ENCODE peak calls at places on chromosomes 4 and X, in six cellular contexts. H is GM10248; K is skeletal muscle cell; J is A172; G is A549; Z is CD4-positive, alpha-beta memory T cell. Q is an unnamed sample.

GRCh38 chr4:56804551-56804950 is 16.9 kb downstream of the SPINK2 start:
- DNase-seq in J (peak), G (no peak), K (no peak), H (no peak), Z (no peak), Q (peak)

GRCh38 chr4:5839751-5840674 is 52.9 kb downstream of the CRMP1 start:
- DNase-seq in J (no peak), K (no peak), H (no peak), Z (no peak), G (no peak), Q (no peak)

GRCh38 chrX:112820364-112821308 is 20.0 kb downstream of the AMOT start:
- DNase-seq in K (no peak), J (no peak), Z (no peak), G (no peak), H (no peak), Q (no peak)

GRCh38 chr4:54971474-54971950 is 153.9 kb downstream of the KDR start:
- DNase-seq in K (peak), J (peak), H (peak), Z (no peak), G (peak), Q (peak)

GRCh38 chrX:24201216-24201615 is 51.7 kb downstream of the ZFX start:
- DNase-seq in J (no peak), G (no peak), Z (no peak), H (no peak), K (no peak), Q (no peak)

GRCh38 chrX:40095588-40096394 is 2.0 kb downstream of the BCOR start:
- DNase-seq in Z (peak), G (no peak), H (no peak), J (no peak), K (no peak), Q (peak)

GRCh38 chrX:123648028-123648810 is 84.6 kb downstream of the THOC2 start:
- DNase-seq in G (peak), Z (no peak), H (no peak), K (peak), J (peak), Q (peak)

GRCh38 chr4:94285666-94286065 is 57.0 kb downstream of the HPGDS start:
- DNase-seq in H (no peak), Z (no peak), G (no peak), J (no peak), K (no peak), Q (no peak)

GRCh38 chrX:150868625-150869024 is 29.8 kb downstream of the CD99L2 start:
- DNase-seq in K (no peak), H (no peak), Z (no peak), G (no peak), J (no peak), Q (peak)

GRCh38 chr4:100938698-100939097 is 408.6 kb downstream of the PPP3CA start:
- DNase-seq in H (no peak), G (no peak), J (no peak), K (no peak), Z (no peak), Q (no peak)

GRCh38 chrX:11787564-11787963 is 29.5 kb downstream of the MSL3 start:
- DNase-seq in K (peak), H (peak), J (peak), G (peak), Z (peak), Q (peak)

GRCh38 chrX:38112566-38112965 is 106.2 kb downstream of the SYTL5 start:
- DNase-seq in G (no peak), J (no peak), K (no peak), H (no peak), Z (no peak), Q (no peak)

GRCh38 chr4:1345905-1346780 is 865 bp upstream of the UVSSA start:
- DNase-seq in H (peak), J (peak), G (peak), Z (peak), K (no peak), Q (peak)

GRCh38 chrX:46574941-46575381 is 1.4 kb downstream of the CHST7 start:
- DNase-seq in H (peak), J (no peak), G (no peak), K (no peak), Z (peak), Q (peak)

Q was measured in GM12865.